ENCODE peak calls at places on chromosomes 16 and 17, in ten cellular contexts. Z, Q, P, V, T, U, E, W, X and R are unnamed samples.
A peak's percentile ranks its signal among the peaks of the same experiment; 100 is the strongest.

GRCh38 chr17:72587156-72587555 is 466.3 kb downstream of the SOX9 start:
- DNase-seq in Z (no peak), Q (no peak), P (no peak), V (no peak), T (no peak), U (no peak), E (no peak), W (no peak), X (no peak), R (no peak)

GRCh38 chr16:80543162-80543561 is 2.4 kb downstream of the DYNLRB2 start:
- DNase-seq in Z (no peak), Q (no peak), P (no peak), V (no peak), T (no peak), U (no peak), E (no peak), W (no peak), X (no peak), R (no peak)

GRCh38 chr16:57623251-57624043 is 5.0 kb upstream of the ADGRG1 start:
- DNase-seq in Z (no peak), Q (no peak), P (peak; percentile 75), V (no peak), T (peak; percentile 27), U (no peak), E (no peak), W (peak; percentile 50), X (peak; percentile 47), R (peak; percentile 57)

GRCh38 chr17:26963163-26963503 is 330.8 kb upstream of the WSB1 start:
- DNase-seq in Z (no peak), Q (no peak), P (peak; percentile 39), V (no peak), T (no peak), U (no peak), E (no peak), W (no peak), X (no peak), R (no peak)

GRCh38 chr17:16939606-16940115 is 32.3 kb downstream of the TNFRSF13B start:
- DNase-seq in Z (no peak), Q (no peak), P (peak; percentile 52), V (no peak), T (no peak), U (no peak), E (no peak), W (no peak), X (no peak), R (no peak)

GRCh38 chr16:73473713-73474112 is 425.8 kb upstream of the ZFHX3 start:
- DNase-seq in Z (no peak), Q (no peak), P (no peak), V (no peak), T (no peak), U (no peak), E (no peak), W (no peak), X (no peak), R (no peak)

GRCh38 chr17:82668631-82669099 is 20.4 kb upstream of the WDR45B start:
- DNase-seq in Z (peak; percentile 54), Q (peak; percentile 69), P (peak; percentile 83), V (no peak), T (peak; percentile 48), U (peak; percentile 59), E (peak; percentile 85), W (peak; percentile 90), X (peak; percentile 84), R (peak; percentile 92)

GRCh38 chr16:68785715-68786114 is 48.6 kb downstream of the CDH1 start:
- DNase-seq in Z (no peak), Q (no peak), P (no peak), V (no peak), T (no peak), U (no peak), E (no peak), W (no peak), X (no peak), R (no peak)

GRCh38 chr17:6710317-6710716 is 2.9 kb downstream of the SLC13A5 start:
- DNase-seq in Z (no peak), Q (no peak), P (no peak), V (no peak), T (no peak), U (no peak), E (no peak), W (peak; percentile 24), X (no peak), R (no peak)

GRCh38 chr16:676565-677297 is 1.3 kb downstream of the RHBDL1 start:
- DNase-seq in Z (no peak), Q (no peak), P (no peak), V (no peak), T (no peak), U (no peak), E (no peak), W (no peak), X (no peak), R (peak; percentile 54)

GRCh38 chr16:23803591-23804123 is 32.1 kb upstream of the PRKCB start:
- DNase-seq in Z (peak; percentile 23), Q (peak; percentile 8), P (peak; percentile 53), V (no peak), T (peak; percentile 23), U (peak; percentile 20), E (peak; percentile 45), W (peak; percentile 22), X (peak; percentile 55), R (peak; percentile 83)

GRCh38 chr17:1714488-1714979 is 4.4 kb upstream of the TLCD2 start:
- DNase-seq in Z (peak; percentile 100), Q (peak; percentile 99), P (peak; percentile 93), V (peak; percentile 93), T (peak; percentile 100), U (peak; percentile 99), E (peak; percentile 97), W (peak; percentile 99), X (peak; percentile 95), R (peak; percentile 99)

GRCh38 chr17:36739208-36739607 is 137.8 kb downstream of the MRM1 start:
- DNase-seq in Z (no peak), Q (no peak), P (no peak), V (no peak), T (no peak), U (no peak), E (no peak), W (no peak), X (no peak), R (no peak)

GRCh38 chr16:4283939-4284338 is 11.1 kb upstream of the TFAP4 start:
- DNase-seq in Z (no peak), Q (no peak), P (no peak), V (no peak), T (no peak), U (no peak), E (no peak), W (peak; percentile 79), X (no peak), R (no peak)

GRCh38 chr16:88685156-88686061 is 898 bp downstream of the SNAI3 start:
- DNase-seq in Z (no peak), Q (peak; percentile 51), P (no peak), V (no peak), T (no peak), U (no peak), E (no peak), W (peak; percentile 84), X (peak; percentile 84), R (peak; percentile 66)

GRCh38 chr16:30526137-30526822 is at the start of gene ZNF768:
- DNase-seq in Z (no peak), Q (no peak), P (no peak), V (no peak), T (peak; percentile 46), U (peak; percentile 39), E (peak; percentile 87), W (peak; percentile 69), X (peak; percentile 44), R (peak; percentile 93)

GRCh38 chr16:66290431-66290830 is 76.1 kb upstream of the CDH5 start:
- DNase-seq in Z (no peak), Q (no peak), P (peak; percentile 24), V (no peak), T (no peak), U (no peak), E (no peak), W (no peak), X (no peak), R (no peak)

GRCh38 chr16:3577302-3577752 is at the start of gene NLRC3:
- DNase-seq in Z (no peak), Q (no peak), P (no peak), V (no peak), T (no peak), U (no peak), E (no peak), W (no peak), X (no peak), R (no peak)

GRCh38 chr16:88976359-88977027 is 514 bp downstream of the CBFA2T3 start:
- DNase-seq in Z (no peak), Q (no peak), P (no peak), V (no peak), T (no peak), U (no peak), E (no peak), W (no peak), X (no peak), R (no peak)

GRCh38 chr17:39627170-39627716 is 491 bp downstream of the PPP1R1B start:
- DNase-seq in Z (no peak), Q (no peak), P (peak; percentile 60), V (no peak), T (no peak), U (no peak), E (no peak), W (no peak), X (no peak), R (no peak)
- H3K4me3 ChIP-seq in Z (peak overlapping the region; percentile 39), Q (no peak overlapping the region), P (peak overlapping the region; percentile 44), V (no peak overlapping the region), T (peak overlapping the region; percentile 43), U (peak overlapping the region; percentile 61), E (peak overlapping the region; percentile 56), W (no peak overlapping the region), X (peak overlapping the region; percentile 25), R (peak overlapping the region; percentile 91)

GRCh38 chr16:82761236-82761635 is 134.5 kb downstream of the CDH13 start:
- DNase-seq in Z (peak; percentile 82), Q (peak; percentile 74), P (peak; percentile 53), V (peak; percentile 54), T (peak; percentile 78), U (peak; percentile 87), E (peak; percentile 20), W (peak; percentile 87), X (no peak), R (no peak)
- H3K4me3 ChIP-seq in Z (no peak overlapping the region), Q (no peak overlapping the region), P (no peak overlapping the region), V (no peak overlapping the region), T (peak overlapping the region; percentile 40), U (peak overlapping the region; percentile 52), E (no peak overlapping the region), W (no peak overlapping the region), X (no peak overlapping the region), R (no peak overlapping the region)

DNA sequence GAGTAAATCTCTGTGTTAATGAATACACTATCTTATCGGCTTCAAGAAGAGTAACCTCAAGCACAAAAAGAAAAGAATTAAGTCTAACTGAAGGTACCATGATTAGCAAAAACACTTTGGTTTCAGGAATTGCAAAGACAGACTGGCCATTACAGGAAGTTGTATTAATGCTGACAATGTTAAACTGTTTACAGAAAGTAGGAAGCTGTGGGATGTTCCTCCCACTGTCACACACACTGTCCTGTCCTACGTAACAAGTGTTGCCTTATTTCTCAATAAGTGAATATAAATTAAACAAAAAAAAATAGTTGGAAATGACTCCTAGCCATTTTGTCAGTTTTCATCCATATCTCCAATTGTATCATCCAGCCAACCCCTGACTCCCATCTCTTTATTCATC is 8.6 kb downstream of the GNA13 start:
- DNase-seq in Z (no peak), Q (no peak), P (no peak), V (no peak), T (no peak), U (no peak), E (no peak), W (no peak), X (no peak), R (no peak)
- H3K4me3 ChIP-seq in Z (no peak overlapping the region), Q (no peak overlapping the region), P (no peak overlapping the region), V (no peak overlapping the region), T (no peak overlapping the region), U (no peak overlapping the region), E (no peak overlapping the region), W (no peak overlapping the region), X (no peak overlapping the region), R (no peak overlapping the region)

GRCh38 chr17:28597606-28598383 is 1.0 kb downstream of the SPAG5 start:
- DNase-seq in Z (no peak), Q (no peak), P (no peak), V (no peak), T (no peak), U (no peak), E (no peak), W (no peak), X (no peak), R (no peak)
- H3K4me3 ChIP-seq in Z (peak overlapping the region; percentile 69), Q (peak overlapping the region; percentile 75), P (no peak overlapping the region), V (peak overlapping the region; percentile 89), T (no peak overlapping the region), U (peak overlapping the region; percentile 77), E (peak overlapping the region; percentile 46), W (peak overlapping the region; percentile 94), X (peak overlapping the region; percentile 79), R (peak overlapping the region; percentile 94)